ENCODE peak calls at places on chromosome X, in four cellular contexts. Z, X, A and R are unnamed samples.
A peak's percentile ranks its signal among the peaks of the same experiment; 100 is the strongest.

GRCh38 chrX:97399400-97399799 is 515.7 kb downstream of the RPA4 start:
- DNase-seq in Z (no peak), X (peak; percentile 53), A (no peak), R (no peak)

GRCh38 chrX:39058724-39059123 is 257.5 kb downstream of the MID1IP1 start:
- DNase-seq in Z (no peak), X (no peak), A (no peak), R (no peak)

GRCh38 chrX:41605144-41605543 is 83.6 kb upstream of the GPR34 start:
- DNase-seq in Z (no peak), X (no peak), A (no peak), R (no peak)

GRCh38 chrX:17474892-17475291 is 99.9 kb downstream of the NHS start:
- DNase-seq in Z (no peak), X (peak; percentile 46), A (no peak), R (no peak)

GRCh38 chrX:44062842-44063241 is 89.7 kb upstream of the NDP start:
- DNase-seq in Z (no peak), X (no peak), A (no peak), R (no peak)

GRCh38 chrX:72258174-72258573 is 18.9 kb downstream of the RPS4X start:
- DNase-seq in Z (no peak), X (peak; percentile 70), A (no peak), R (no peak)

GRCh38 chrX:153782324-153782723 is 1.5 kb downstream of the SRPK3 start:
- DNase-seq in Z (no peak), X (no peak), A (no peak), R (no peak)

GRCh38 chrX:20455001-20455400 is 188.3 kb upstream of the RPS6KA3 start:
- DNase-seq in Z (no peak), X (no peak), A (no peak), R (no peak)

GRCh38 chrX:24149346-24150050 is at the start of gene ZFX:
- DNase-seq in Z (peak; percentile 0), X (peak; percentile 74), A (peak; percentile 61), R (peak; percentile 71)

GRCh38 chrX:85243761-85244410 is at the start of the genes SATL1 and ZNF711:
- DNase-seq in Z (peak; percentile 5), X (peak; percentile 76), A (peak; percentile 42), R (peak; percentile 85)

GRCh38 chrX:45598841-45599240 is 398.2 kb upstream of the DIPK2B start:
- DNase-seq in Z (no peak), X (peak; percentile 58), A (no peak), R (no peak)

GRCh38 chrX:51420610-51421009 is 75.8 kb downstream of the NUDT11 start:
- DNase-seq in Z (peak; percentile 10), X (peak; percentile 47), A (peak; percentile 37), R (peak; percentile 4)

GRCh38 chrX:42739258-42739657 is 38.7 kb downstream of the PPP1R2C start:
- DNase-seq in Z (no peak), X (no peak), A (no peak), R (no peak)